ENCODE peak calls at places on chromosomes 3 and 15, in five cellular contexts. One of them, this sample, is unnamed.

GRCh38 chr3:109154989-109155388 is 18.5 kb downstream of the C3orf85 start:
- DNase-seq in transverse colon: no peak
- DNase-seq in fibroblast of lung: peak; percentile 43
- DNase-seq in ovary: no peak
- DNase-seq in colonic mucosa: no peak
- DNase-seq in this sample: no peak

GRCh38 chr15:57395292-57395691 is 19.0 kb downstream of the CGNL1 start:
- DNase-seq in transverse colon: no peak
- DNase-seq in fibroblast of lung: peak; percentile 96
- DNase-seq in ovary: no peak
- DNase-seq in colonic mucosa: no peak
- DNase-seq in this sample: no peak

GRCh38 chr3:45644467-45645201 is 44.6 kb upstream of the SACM1L start:
- DNase-seq in transverse colon: no peak
- DNase-seq in fibroblast of lung: peak; percentile 93
- DNase-seq in ovary: no peak
- DNase-seq in colonic mucosa: no peak
- DNase-seq in this sample: no peak

GRCh38 chr3:19931767-19932188 is 2.2 kb downstream of the EFHB start:
- DNase-seq in transverse colon: no peak
- DNase-seq in fibroblast of lung: peak; percentile 26
- DNase-seq in ovary: no peak
- DNase-seq in colonic mucosa: no peak
- DNase-seq in this sample: no peak

GRCh38 chr3:159432721-159433300 is 555.8 kb upstream of the IL12A start:
- DNase-seq in transverse colon: no peak
- DNase-seq in fibroblast of lung: peak; percentile 74
- DNase-seq in ovary: no peak
- DNase-seq in colonic mucosa: no peak
- DNase-seq in this sample: no peak

GRCh38 chr3:132079150-132079549 is 44.3 kb upstream of the CPNE4 start:
- DNase-seq in transverse colon: no peak
- DNase-seq in fibroblast of lung: peak; percentile 63
- DNase-seq in ovary: no peak
- DNase-seq in colonic mucosa: no peak
- DNase-seq in this sample: no peak

GRCh38 chr15:36232491-36232890 is 346.9 kb upstream of the CDIN1 start:
- DNase-seq in transverse colon: no peak
- DNase-seq in fibroblast of lung: no peak
- DNase-seq in ovary: no peak
- DNase-seq in colonic mucosa: no peak
- DNase-seq in this sample: no peak

GRCh38 chr3:125129512-125129962 is 73.7 kb upstream of the HEG1 start:
- DNase-seq in transverse colon: peak; percentile 47
- DNase-seq in fibroblast of lung: peak; percentile 100
- DNase-seq in ovary: no peak
- DNase-seq in colonic mucosa: peak; percentile 56
- DNase-seq in this sample: no peak

GRCh38 chr15:69337133-69337532 is 38.4 kb downstream of the PAQR5 start:
- DNase-seq in transverse colon: no peak
- DNase-seq in fibroblast of lung: peak; percentile 44
- DNase-seq in ovary: no peak
- DNase-seq in colonic mucosa: no peak
- DNase-seq in this sample: no peak

GRCh38 chr3:74055064-74055463 is 430.3 kb upstream of the PDZRN3 start:
- DNase-seq in transverse colon: no peak
- DNase-seq in fibroblast of lung: no peak
- DNase-seq in ovary: no peak
- DNase-seq in colonic mucosa: no peak
- DNase-seq in this sample: no peak

GRCh38 chr3:159824341-159824740 is 164.3 kb upstream of the IL12A start:
- DNase-seq in transverse colon: peak; percentile 46
- DNase-seq in fibroblast of lung: peak; percentile 97
- DNase-seq in ovary: no peak
- DNase-seq in colonic mucosa: peak; percentile 47
- DNase-seq in this sample: no peak

GRCh38 chr3:155185623-155186022 is 105.5 kb downstream of the MME start:
- DNase-seq in transverse colon: no peak
- DNase-seq in fibroblast of lung: peak; percentile 28
- DNase-seq in ovary: no peak
- DNase-seq in colonic mucosa: no peak
- DNase-seq in this sample: no peak

GRCh38 chr3:138875096-138875753 is 40.5 kb upstream of the PIK3CB start:
- DNase-seq in transverse colon: no peak
- DNase-seq in fibroblast of lung: no peak
- DNase-seq in ovary: no peak
- DNase-seq in colonic mucosa: no peak
- DNase-seq in this sample: no peak

GRCh38 chr3:127987309-127987995 is 64.8 kb upstream of the SEC61A1 start:
- DNase-seq in transverse colon: no peak
- DNase-seq in fibroblast of lung: no peak
- DNase-seq in ovary: no peak
- DNase-seq in colonic mucosa: peak; percentile 28
- DNase-seq in this sample: no peak

GRCh38 chr3:126287536-126288181 is 69.5 kb downstream of the KLF15 start:
- DNase-seq in transverse colon: peak; percentile 53
- DNase-seq in fibroblast of lung: peak; percentile 59
- DNase-seq in ovary: peak; percentile 85
- DNase-seq in colonic mucosa: no peak
- DNase-seq in this sample: peak; percentile 75

GRCh38 chr15:74133071-74133702 is 2.8 kb downstream of the ISLR2 start:
- DNase-seq in transverse colon: no peak
- DNase-seq in fibroblast of lung: no peak
- DNase-seq in ovary: no peak
- DNase-seq in colonic mucosa: no peak
- DNase-seq in this sample: no peak

GRCh38 chr15:72237286-72238224 is 6.6 kb upstream of the PKM start:
- DNase-seq in transverse colon: peak; percentile 51
- DNase-seq in fibroblast of lung: peak; percentile 98
- DNase-seq in ovary: no peak
- DNase-seq in colonic mucosa: peak; percentile 76
- DNase-seq in this sample: peak; percentile 95

GRCh38 chr15:72236381-72237285 is 5.6 kb upstream of the PKM start:
- DNase-seq in transverse colon: no peak
- DNase-seq in fibroblast of lung: no peak
- DNase-seq in ovary: no peak
- DNase-seq in colonic mucosa: no peak
- DNase-seq in this sample: no peak

GRCh38 chr15:72238586-72238985 is 7.6 kb upstream of the PKM start:
- DNase-seq in transverse colon: no peak
- DNase-seq in fibroblast of lung: no peak
- DNase-seq in ovary: no peak
- DNase-seq in colonic mucosa: no peak
- DNase-seq in this sample: no peak

GRCh38 chr15:72242775-72243370 is 11.9 kb upstream of the PKM start:
- DNase-seq in transverse colon: no peak
- DNase-seq in fibroblast of lung: no peak
- DNase-seq in ovary: no peak
- DNase-seq in colonic mucosa: no peak
- DNase-seq in this sample: no peak

DNA sequence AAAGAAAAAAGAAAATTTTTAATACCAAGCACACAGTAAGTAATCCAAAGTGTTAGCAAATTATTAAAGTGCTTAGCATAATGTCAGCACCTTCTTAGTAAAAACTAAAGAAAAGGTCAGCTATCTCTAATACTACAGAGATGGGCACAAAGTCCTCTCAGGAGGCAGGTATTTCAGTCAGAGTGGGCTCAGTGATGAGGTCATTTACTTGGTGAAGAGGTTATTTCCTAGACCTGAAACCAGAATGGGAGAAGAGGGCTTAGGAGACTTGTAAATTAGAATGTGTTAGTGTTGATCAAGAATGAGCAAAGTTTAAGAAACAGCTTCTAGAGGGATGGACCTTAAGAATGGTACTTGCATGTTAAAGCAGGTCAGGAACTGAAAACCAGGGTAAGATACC is 8.7 kb upstream of the PKM start:
- DNase-seq in transverse colon: no peak
- DNase-seq in fibroblast of lung: no peak
- DNase-seq in ovary: no peak
- DNase-seq in colonic mucosa: no peak
- DNase-seq in this sample: no peak
- H3K9me3 ChIP-seq in transverse colon: no peaks in the 10 kb centered on the region
- H3K9me3 ChIP-seq in fibroblast of lung: no peaks in the 10 kb centered on the region
- H3K9me3 ChIP-seq in ovary: no peaks in the 10 kb centered on the region
- H3K9me3 ChIP-seq in colonic mucosa: no peaks in the 10 kb centered on the region
- H3K9me3 ChIP-seq in this sample: no peaks in the 10 kb centered on the region

DNA sequence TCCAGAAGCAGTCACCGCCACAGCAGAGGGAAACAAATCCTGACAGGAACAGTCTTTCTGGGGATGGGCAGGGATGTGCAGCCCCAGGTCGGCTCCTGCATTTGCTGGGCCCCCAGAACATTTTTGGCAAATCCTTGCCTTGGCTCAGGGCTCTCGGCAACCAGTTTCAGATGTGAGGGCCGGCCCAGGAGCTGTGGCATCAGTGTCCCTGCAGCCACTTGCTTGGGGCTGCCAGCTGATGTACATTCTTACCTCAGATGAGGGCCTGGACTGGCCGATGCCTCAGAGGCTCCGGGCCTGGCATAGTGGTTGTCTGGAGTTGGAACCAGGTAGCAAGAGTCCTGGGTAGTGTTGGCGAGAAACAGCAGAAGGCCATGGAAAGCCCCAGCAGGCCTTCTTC is 4.2 kb downstream of the CYB561D2 start:
- DNase-seq in transverse colon: no peak
- DNase-seq in fibroblast of lung: no peak
- DNase-seq in ovary: no peak
- DNase-seq in colonic mucosa: no peak
- DNase-seq in this sample: no peak
- H3K4me1 ChIP-seq in transverse colon: peaks cover 52% of the 10 kb centered on the region
- H3K4me1 ChIP-seq in fibroblast of lung: peaks cover 17% of the 10 kb centered on the region
- H3K4me1 ChIP-seq in ovary: peaks cover 26% of the 10 kb centered on the region
- H3K4me1 ChIP-seq in colonic mucosa: peaks cover 35% of the 10 kb centered on the region
- H3K4me1 ChIP-seq in this sample: peaks cover 61% of the 10 kb centered on the region

DNA sequence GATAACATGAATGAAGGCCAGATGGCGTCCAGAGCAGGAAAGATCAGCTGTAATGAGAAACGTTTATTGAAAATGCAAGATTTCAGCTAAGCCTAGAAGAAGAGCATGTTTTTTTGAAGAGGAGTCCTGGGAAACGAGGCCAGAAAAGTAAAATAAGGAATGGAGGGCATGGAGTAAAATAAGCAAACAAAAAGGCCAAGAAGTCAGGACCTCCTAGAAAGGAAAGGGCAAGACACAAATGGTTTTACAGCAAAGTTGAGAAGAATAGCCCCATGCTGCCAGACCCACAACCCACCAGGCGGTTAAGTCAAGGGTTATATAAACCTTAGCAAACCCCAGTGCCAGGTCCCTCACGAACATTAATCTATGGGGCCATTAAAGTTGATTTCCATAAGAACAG is 30.5 kb downstream of the LRIG1 start:
- DNase-seq in transverse colon: no peak
- DNase-seq in fibroblast of lung: no peak
- DNase-seq in ovary: no peak
- DNase-seq in colonic mucosa: no peak
- DNase-seq in this sample: no peak
- TF ChIP-seq CTCF in transverse colon: no peak
- TF ChIP-seq CTCF in fibroblast of lung: no peak
- TF ChIP-seq CTCF in ovary: no peak
- TF ChIP-seq CTCF in colonic mucosa: no peak
- TF ChIP-seq CTCF in this sample: no peak

DNA sequence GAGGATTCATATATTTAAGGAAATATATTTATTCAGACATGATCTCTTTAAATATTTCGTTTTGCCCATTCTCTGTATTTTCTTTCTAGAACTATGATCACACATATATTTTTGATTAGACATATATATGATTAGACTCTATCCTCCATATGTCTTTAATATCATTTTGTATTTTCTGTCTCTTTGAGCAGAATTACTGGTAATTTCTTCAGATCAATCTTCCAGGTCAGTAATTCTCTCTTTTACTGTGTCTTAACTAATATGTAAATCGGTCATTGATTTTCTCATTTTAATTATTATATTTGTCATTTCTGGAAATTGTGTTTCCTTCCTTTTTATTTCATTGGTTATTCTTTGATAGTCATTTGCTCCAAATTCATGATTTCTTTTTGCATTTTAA is 586.2 kb downstream of the NR2F2 start:
- DNase-seq in transverse colon: no peak
- DNase-seq in fibroblast of lung: no peak
- DNase-seq in ovary: no peak
- DNase-seq in colonic mucosa: no peak
- DNase-seq in this sample: no peak
- H3K9me3 ChIP-seq in transverse colon: peaks cover 17% of the 10 kb centered on the region
- H3K9me3 ChIP-seq in fibroblast of lung: no peaks in the 10 kb centered on the region
- H3K9me3 ChIP-seq in ovary: no peaks in the 10 kb centered on the region
- H3K9me3 ChIP-seq in colonic mucosa: no peaks in the 10 kb centered on the region
- H3K9me3 ChIP-seq in this sample: no peaks in the 10 kb centered on the region

GRCh38 chr3:193829781-193830180 is 236.8 kb downstream of the OPA1 start:
- DNase-seq in transverse colon: peak; percentile 37
- DNase-seq in fibroblast of lung: peak; percentile 88
- DNase-seq in ovary: no peak
- DNase-seq in colonic mucosa: no peak
- DNase-seq in this sample: no peak
- H3K4me1 ChIP-seq in transverse colon: peaks cover 23% of the 10 kb centered on the region
- H3K4me1 ChIP-seq in fibroblast of lung: no peaks in the 10 kb centered on the region
- H3K4me1 ChIP-seq in ovary: peaks cover 3% of the 10 kb centered on the region
- H3K4me1 ChIP-seq in colonic mucosa: no peaks in the 10 kb centered on the region
- H3K4me1 ChIP-seq in this sample: peaks cover 48% of the 10 kb centered on the region

DNA sequence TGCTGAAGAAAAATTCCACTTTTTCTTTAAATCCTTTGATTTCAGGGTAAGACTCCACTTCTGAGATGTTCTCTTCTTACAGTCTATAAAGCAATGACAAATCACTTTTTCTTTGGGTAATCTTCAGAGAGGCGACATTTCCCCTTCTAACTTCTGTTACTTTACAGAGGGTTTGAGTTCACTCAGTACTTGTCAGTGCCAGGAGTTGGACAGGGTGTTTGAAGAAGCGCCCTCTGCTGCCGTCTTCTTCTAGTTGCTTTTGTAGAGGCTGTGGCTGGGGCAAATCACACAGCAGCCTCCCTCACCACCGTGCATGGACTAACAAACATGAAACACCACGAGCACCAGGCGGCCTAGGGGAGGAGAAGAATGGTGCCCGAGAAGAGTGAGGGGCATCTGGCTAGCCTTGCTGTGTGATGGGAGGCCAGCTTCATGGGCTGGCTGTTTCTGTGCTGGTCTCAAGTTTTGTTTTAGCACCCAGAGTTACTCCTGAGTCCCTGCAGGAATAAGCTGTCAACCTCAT is at the start of gene CD80:
- DNase-seq in transverse colon: peak; percentile 77
- DNase-seq in fibroblast of lung: peak; percentile 41
- DNase-seq in ovary: no peak
- DNase-seq in colonic mucosa: peak; percentile 70
- DNase-seq in this sample: no peak
- TF ChIP-seq CTCF in transverse colon: peak; percentile 16
- TF ChIP-seq CTCF in fibroblast of lung: no peak
- TF ChIP-seq CTCF in ovary: no peak
- TF ChIP-seq CTCF in colonic mucosa: peak; percentile 28
- TF ChIP-seq CTCF in this sample: no peak

DNA sequence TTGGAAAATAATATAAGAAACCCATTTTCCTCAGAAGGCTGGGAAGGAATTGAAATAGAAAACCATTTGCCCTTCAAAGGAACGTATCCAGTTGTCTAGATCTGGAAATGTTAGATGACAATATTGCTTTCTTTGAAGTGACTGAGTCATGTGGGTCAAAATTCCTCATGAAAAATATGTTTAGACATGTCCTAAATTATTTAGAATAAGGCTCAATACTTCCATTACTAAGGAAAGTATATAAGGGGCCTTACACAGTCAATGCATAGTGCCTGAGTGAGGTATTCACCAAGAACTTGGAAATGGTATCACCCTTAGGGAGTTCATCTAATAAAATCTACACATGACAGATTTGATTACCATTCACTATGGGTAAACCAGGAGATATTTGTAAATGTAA is 619.8 kb upstream of the KCNMB2 start:
- DNase-seq in transverse colon: no peak
- DNase-seq in fibroblast of lung: no peak
- DNase-seq in ovary: no peak
- DNase-seq in colonic mucosa: no peak
- DNase-seq in this sample: no peak
- H3K9me3 ChIP-seq in transverse colon: no peaks in the 10 kb centered on the region
- H3K9me3 ChIP-seq in fibroblast of lung: no peaks in the 10 kb centered on the region
- H3K9me3 ChIP-seq in ovary: no peaks in the 10 kb centered on the region
- H3K9me3 ChIP-seq in colonic mucosa: no peaks in the 10 kb centered on the region
- H3K9me3 ChIP-seq in this sample: peaks cover 5% of the 10 kb centered on the region

This sample was measured in vagina.